ENCODE peak calls at places on chromosomes 6 and 20, in seven cellular contexts. J, V, B, U, F, Z and X are unnamed samples.

GRCh38 chr6:2940010-2940850 is 31.1 kb downstream of the SERPINB6 start:
- DNase-seq in U (no peak), Z (peak), J (no peak), B (no peak), F (no peak), V (no peak), X (no peak)

GRCh38 chr6:47922391-47922790 is 140.6 kb downstream of the OPN5 start:
- DNase-seq in Z (no peak), J (no peak), F (no peak), B (no peak), U (no peak), V (no peak), X (no peak)

GRCh38 chr20:17452441-17452840 is 78.7 kb downstream of the BFSP1 start:
- DNase-seq in V (no peak), J (no peak), B (no peak), U (no peak), F (no peak), Z (no peak), X (no peak)

GRCh38 chr20:59351148-59352040 is 51.0 kb downstream of the EDN3 start:
- DNase-seq in Z (no peak), U (no peak), J (no peak), V (no peak), B (no peak), F (no peak), X (no peak)

GRCh38 chr20:32763202-32763999 is 1.2 kb downstream of the DNMT3B start:
- DNase-seq in J (no peak), Z (no peak), V (no peak), U (no peak), F (peak), B (no peak), X (no peak)

GRCh38 chr20:53595018-53595378 is 1.4 kb upstream of the ZNF217 start:
- DNase-seq in U (no peak), F (no peak), B (no peak), Z (no peak), J (peak), V (no peak), X (peak)

GRCh38 chr20:5658897-5659296 is 91.3 kb upstream of the SHLD1 start:
- DNase-seq in J (no peak), F (no peak), B (peak), V (no peak), Z (peak), U (no peak), X (peak)

GRCh38 chr20:51462566-51463276 is 79.8 kb downstream of the NFATC2 start:
- DNase-seq in J (no peak), V (no peak), F (no peak), B (peak), Z (no peak), U (no peak), X (peak)

GRCh38 chr20:49675368-49676151 is 38.1 kb downstream of the B4GALT5 start:
- DNase-seq in J (peak), U (no peak), F (no peak), B (no peak), V (no peak), Z (no peak), X (no peak)

GRCh38 chr6:39225543-39225942 is 3.7 kb downstream of the KCNK5 start:
- DNase-seq in F (no peak), Z (no peak), B (no peak), U (no peak), V (no peak), J (no peak), X (no peak)

GRCh38 chr20:45813489-45813888 is 1.0 kb downstream of the UBE2C start:
- DNase-seq in F (no peak), Z (no peak), B (no peak), U (no peak), V (no peak), J (peak), X (no peak)

GRCh38 chr6:49479308-49480004 is 16.3 kb downstream of the CENPQ start:
- DNase-seq in Z (no peak), J (no peak), U (no peak), V (no peak), F (no peak), B (no peak), X (peak)

GRCh38 chr20:21509597-21510331 is 4.1 kb downstream of the NKX2-2 start:
- DNase-seq in Z (no peak), U (no peak), B (no peak), V (peak), F (no peak), J (no peak), X (peak)

GRCh38 chr20:24339179-24339578 is 130.2 kb upstream of the SYNDIG1 start:
- DNase-seq in F (no peak), V (no peak), B (no peak), J (no peak), U (no peak), Z (no peak), X (peak)

GRCh38 chr6:167572841-167573271 is 248.0 kb downstream of the TTLL2 start:
- DNase-seq in J (no peak), V (no peak), U (no peak), F (no peak), B (no peak), Z (no peak), X (no peak)

GRCh38 chr20:64077094-64077493 is 2.2 kb downstream of the RGS19 start:
- DNase-seq in B (no peak), Z (no peak), F (no peak), U (no peak), V (no peak), J (no peak), X (no peak)

GRCh38 chr6:145374566-145374965 is 360.8 kb downstream of the EPM2A start:
- DNase-seq in B (no peak), Z (no peak), J (no peak), F (no peak), V (no peak), U (no peak), X (no peak)

GRCh38 chr6:163600781-163601180 is 186.3 kb downstream of the QKI start:
- DNase-seq in B (no peak), F (no peak), U (no peak), J (no peak), Z (no peak), V (no peak), X (no peak)

GRCh38 chr6:44096615-44097014 is 30.6 kb downstream of the MRPL14 start:
- DNase-seq in U (no peak), F (peak), Z (peak), V (no peak), J (peak), B (peak), X (peak)

DNA sequence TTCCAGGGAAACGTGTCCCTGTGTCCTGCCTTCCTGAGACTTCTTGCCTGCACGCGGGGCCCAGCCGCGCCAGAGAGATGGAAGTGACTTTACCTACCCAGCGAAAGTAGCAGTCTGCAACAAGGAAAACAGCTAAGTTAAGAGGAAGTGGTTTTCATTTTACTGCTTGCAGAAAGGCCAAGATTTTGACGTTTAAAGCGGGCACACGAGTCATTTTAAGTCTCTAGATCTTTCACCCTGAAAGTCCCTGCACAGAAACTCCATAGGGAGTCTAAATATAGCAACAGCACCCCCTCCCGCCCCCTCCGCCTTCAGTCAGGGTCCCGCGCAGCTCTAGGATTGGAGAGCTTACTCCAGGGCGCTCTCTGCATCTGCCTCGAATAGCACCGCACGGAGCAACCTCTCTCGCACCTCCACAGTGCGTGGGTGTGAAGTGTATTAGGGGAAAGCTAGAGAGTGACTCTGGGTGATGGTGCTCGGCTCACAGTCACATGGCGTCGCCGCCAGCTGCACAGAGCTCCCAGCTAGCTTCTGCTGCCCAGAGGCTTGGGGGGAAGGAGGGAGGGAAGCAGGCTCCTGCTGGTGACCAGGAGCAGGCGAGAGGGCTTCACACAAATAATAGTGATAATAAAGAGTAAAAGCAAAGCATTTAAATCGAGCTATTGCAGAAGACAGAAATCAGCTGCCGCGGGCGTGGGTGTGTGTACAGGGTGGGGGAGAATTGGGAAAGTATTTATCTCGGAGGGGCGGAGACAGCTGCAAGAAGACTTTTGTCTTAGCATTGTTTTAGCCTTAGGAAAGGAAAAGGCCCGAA is 1.8 kb upstream of the KCNQ5 start:
- DNase-seq in Z (peak), V (no peak), U (no peak), F (peak), J (no peak), B (no peak), X (peak)
- H3K4me3 ChIP-seq in Z (peak), V (peak), U (peak), F (peak), J (no peak), B (no peak), X (peak)

GRCh38 chr6:129967427-129967826 is 51.0 kb upstream of the L3MBTL3 start:
- DNase-seq in Z (no peak), U (no peak), B (no peak), J (no peak), V (no peak), F (no peak), X (no peak)
- TF ChIP-seq CTCF in Z (no peak), U (no peak), B (no peak), J (no peak), V (no peak), F (no peak), X (no peak)

GRCh38 chr6:16253399-16254144 is 15.2 kb downstream of the GMPR start:
- DNase-seq in B (no peak), V (no peak), F (no peak), U (no peak), J (no peak), Z (no peak), X (no peak)

GRCh38 chr6:16257999-16258708 is 19.8 kb downstream of the GMPR start:
- DNase-seq in F (no peak), B (no peak), U (no peak), V (no peak), J (no peak), Z (no peak), X (peak)

GRCh38 chr6:16254535-16254934 is 16.1 kb downstream of the GMPR start:
- DNase-seq in U (no peak), F (no peak), J (no peak), V (no peak), B (no peak), Z (no peak), X (no peak)

GRCh38 chr6:16258709-16259075 is 20.3 kb downstream of the GMPR start:
- DNase-seq in Z (no peak), B (no peak), V (no peak), F (no peak), J (no peak), U (no peak), X (no peak)

DNA sequence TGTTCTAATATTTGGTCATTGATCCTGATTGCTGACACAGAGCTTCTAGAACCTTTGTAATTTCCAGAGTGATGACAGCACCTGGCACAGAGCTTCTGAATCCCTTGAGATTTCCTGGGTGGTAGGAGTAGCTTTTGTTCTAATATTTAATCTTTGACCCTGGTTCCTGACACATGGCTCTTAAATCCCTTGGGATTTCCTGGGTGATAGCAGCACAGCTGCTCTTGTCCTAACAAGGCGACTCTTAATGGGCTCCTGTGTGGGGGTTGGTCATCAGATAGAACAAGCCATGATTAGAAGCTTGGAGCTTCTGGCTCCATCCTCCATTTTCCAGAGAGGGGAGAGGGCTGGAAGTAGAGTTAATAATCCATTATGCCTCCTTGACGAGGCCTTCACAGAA is 18.4 kb downstream of the GMPR start:
- DNase-seq in J (no peak), B (no peak), U (no peak), F (no peak), V (no peak), Z (no peak), X (no peak)
- H3K4me3 ChIP-seq in J (no peak), B (no peak), U (no peak), F (no peak), V (no peak), Z (no peak), X (no peak)

GRCh38 chr6:16168858-16169257 is 40.0 kb downstream of the MYLIP start:
- DNase-seq in U (no peak), Z (no peak), F (no peak), B (no peak), J (no peak), V (no peak), X (peak)
- TF ChIP-seq CTCF in U (peak), Z (peak), F (peak), B (no peak), J (peak), V (peak), X (peak)